ENCODE peak calls at places on chromosomes 2 and 18, in eight cellular contexts. Y is SK-MEL-5; G is anterior cingulate cortex; D is central memory CD4-positive, alpha-beta T cell; C is T-helper 2 cell; M is DMS 273 treated with DMSO at 0.1 percent for 48 hours; R is ecto neural progenitor cell; N is activated naive CD4-positive, alpha-beta T cell. E is an unnamed sample.

GRCh38 chr2:201257941-201258665 is 2.2 kb upstream of the CASP8 start:
- DNase-seq in Y (peak; percentile 60), G (no peak), D (peak; percentile 98), C (peak; percentile 78), M (peak; percentile 18), R (no peak), N (peak; percentile 20), E (no peak)

GRCh38 chr18:72867721-72868665 is at the start of gene NETO1:
- DNase-seq in Y (no peak), G (no peak), D (no peak), C (no peak), M (no peak), R (peak; percentile 67), N (no peak), E (no peak)

GRCh38 chr18:34431012-34431411 is 206.3 kb upstream of the NOL4 start:
- DNase-seq in Y (no peak), G (no peak), D (no peak), C (no peak), M (no peak), R (no peak), N (no peak), E (no peak)

GRCh38 chr2:84362541-84362940 is 96.5 kb downstream of the SUCLG1 start:
- DNase-seq in Y (no peak), G (no peak), D (no peak), C (no peak), M (no peak), R (no peak), N (no peak), E (no peak)

GRCh38 chr2:47559079-47559684 is 156.2 kb downstream of the MSH2 start:
- DNase-seq in Y (no peak), G (no peak), D (no peak), C (no peak), M (no peak), R (no peak), N (no peak), E (no peak)

GRCh38 chr18:38923136-38923535 is 1357.5 kb upstream of the CELF4 start:
- DNase-seq in Y (no peak), G (no peak), D (no peak), C (no peak), M (no peak), R (no peak), N (no peak), E (no peak)

GRCh38 chr2:59389240-59389639 is 1148.1 kb upstream of the FANCL start:
- DNase-seq in Y (no peak), G (no peak), D (no peak), C (no peak), M (no peak), R (no peak), N (no peak), E (no peak)

GRCh38 chr2:35184471-35184870 is 1171.1 kb upstream of the CRIM1 start:
- DNase-seq in Y (peak; percentile 93), G (no peak), D (no peak), C (no peak), M (no peak), R (no peak), N (no peak), E (no peak)

GRCh38 chr2:152755029-152755428 is 36.6 kb downstream of the ARL6IP6 start:
- DNase-seq in Y (no peak), G (no peak), D (no peak), C (no peak), M (no peak), R (peak; percentile 58), N (no peak), E (no peak)

GRCh38 chr2:214261683-214262082 is 149.2 kb upstream of the VWC2L start:
- DNase-seq in Y (no peak), G (no peak), D (no peak), C (no peak), M (no peak), R (no peak), N (no peak), E (no peak)

GRCh38 chr18:53799134-53799533 is 425.3 kb downstream of the MBD2 start:
- DNase-seq in Y (peak; percentile 16), G (no peak), D (no peak), C (no peak), M (no peak), R (no peak), N (no peak), E (no peak)

E was measured in mesenteric fat pad.